ENCODE peak calls at places on chromosome 4, in nine cellular contexts. X is NCI-H2029 treated with DMSO at 0.1 percent for 48 hours; W is PC-3; A is MM.1S; G is T-helper 17 cell; D is activated T-helper 1 cell treated with Interleukin-2 at 50 U/mL for 16 hours; F is endothelial cell of umbilical vein; I is activated T-cell treated with anti-CD3 and anti-CD28 coated beads, Interleukin-2, amount 50 U/mL, for 72 hours; U is stimulated activated naive B cell treated with anti-CD40 and anti-IgM and Interleukin-4, amounts not matched to agents 10 μg/mL and 1 μg/mL and 100 μg/mL, for 72 hours. J is an unnamed sample.

GRCh38 chr4:104494822-104495559 is at the start of gene CXXC4:
- DNase-seq in D (peak; percentile 1), W (no peak), A (peak; percentile 88), F (peak; percentile 16), U (no peak), I (no peak), X (peak; percentile 85), G (peak; percentile 5), J (no peak)

GRCh38 chr4:41542526-41543270 is 4.7 kb downstream of the LIMCH1 start:
- DNase-seq in D (no peak), G (no peak), F (peak; percentile 68), W (no peak), U (no peak), I (no peak), X (no peak), A (no peak), J (no peak)

GRCh38 chr4:117660668-117661067 is 373.6 kb upstream of the NDST3 start:
- DNase-seq in D (no peak), I (no peak), F (no peak), G (no peak), X (no peak), W (no peak), A (no peak), U (no peak), J (no peak)

GRCh38 chr4:31041385-31041784 is 321.2 kb downstream of the PCDH7 start:
- DNase-seq in G (no peak), X (no peak), U (no peak), W (no peak), F (no peak), I (no peak), D (no peak), A (no peak), J (no peak)

GRCh38 chr4:25821267-25821666 is 41.5 kb downstream of the SEL1L3 start:
- DNase-seq in X (no peak), W (no peak), F (no peak), D (no peak), G (no peak), A (no peak), U (no peak), I (no peak), J (no peak)

GRCh38 chr4:25299476-25300203 is 12.9 kb upstream of the ZCCHC4 start:
- DNase-seq in W (peak; percentile 83), U (no peak), X (peak; percentile 65), F (no peak), D (no peak), I (no peak), G (no peak), A (no peak), J (no peak)

GRCh38 chr4:72489267-72489666 is 79.8 kb downstream of the ADAMTS3 start:
- DNase-seq in X (no peak), I (no peak), U (no peak), F (no peak), G (no peak), D (no peak), A (no peak), W (peak; percentile 87), J (no peak)

GRCh38 chr4:87119965-87120364 is 100.5 kb downstream of the KLHL8 start:
- DNase-seq in W (no peak), I (no peak), F (no peak), U (no peak), D (no peak), X (no peak), A (no peak), G (no peak), J (no peak)

GRCh38 chr4:83767017-83767541 is 231.2 kb downstream of the GPAT3 start:
- DNase-seq in D (no peak), G (no peak), F (no peak), U (no peak), I (no peak), X (no peak), A (no peak), W (no peak), J (no peak)

GRCh38 chr4:109294006-109294405 is 8.5 kb downstream of the COL25A1 start:
- DNase-seq in U (no peak), W (peak; percentile 15), A (peak; percentile 66), D (no peak), I (peak; percentile 34), G (no peak), X (no peak), F (no peak), J (no peak)

GRCh38 chr4:89797117-89797516 is 39.8 kb downstream of the SNCA start:
- DNase-seq in G (no peak), X (no peak), A (no peak), D (no peak), I (no peak), F (peak; percentile 77), U (no peak), W (peak; percentile 21), J (no peak)

GRCh38 chr4:92264163-92264562 is 39.6 kb upstream of the GRID2 start:
- DNase-seq in A (no peak), X (no peak), U (no peak), F (no peak), G (no peak), D (no peak), I (no peak), W (no peak), J (no peak)

GRCh38 chr4:44674471-44674870 is 3.7 kb upstream of the GUF1 start:
- DNase-seq in I (no peak), G (no peak), W (no peak), X (no peak), U (no peak), F (no peak), A (no peak), D (no peak), J (no peak)

GRCh38 chr4:71195932-71196331 is 142.9 kb upstream of the SLC4A4 start:
- DNase-seq in W (no peak), F (no peak), A (no peak), U (no peak), X (no peak), G (no peak), I (no peak), D (no peak), J (peak; percentile 80)

GRCh38 chr4:53925050-53925605 is 139.3 kb downstream of the CHIC2 start:
- DNase-seq in F (no peak), U (no peak), A (no peak), X (no peak), W (peak; percentile 58), I (no peak), D (no peak), G (no peak), J (no peak)

GRCh38 chr4:102901804-102902203 is 33.0 kb downstream of the CISD2 start:
- DNase-seq in U (no peak), X (no peak), A (no peak), F (no peak), D (no peak), W (no peak), G (no peak), I (no peak), J (no peak)

GRCh38 chr4:20253799-20254409 is 2.2 kb downstream of the SLIT2 start:
- DNase-seq in U (no peak), F (peak; percentile 64), X (no peak), W (peak; percentile 27), A (no peak), G (no peak), I (no peak), D (no peak), J (no peak)

GRCh38 chr4:17276821-17277220 is 235.1 kb downstream of the QDPR start:
- DNase-seq in G (no peak), I (no peak), D (no peak), W (no peak), A (no peak), X (no peak), U (no peak), F (peak; percentile 30), J (no peak)

GRCh38 chr4:2699534-2699933 is 56.6 kb downstream of the TNIP2 start:
- DNase-seq in U (no peak), F (no peak), D (no peak), A (no peak), X (no peak), G (no peak), I (no peak), W (no peak), J (no peak)

GRCh38 chr4:25111648-25112196 is 48.5 kb downstream of the SEPSECS start:
- DNase-seq in D (no peak), W (no peak), F (no peak), I (no peak), U (no peak), G (no peak), A (no peak), X (no peak), J (no peak)

GRCh38 chr4:101807351-101807750 is 16.8 kb downstream of the BANK1 start:
- DNase-seq in D (no peak), G (no peak), U (no peak), W (no peak), X (no peak), I (no peak), F (no peak), A (no peak), J (no peak)

GRCh38 chr4:3251691-3252479 is 2.9 kb downstream of the MSANTD1 start:
- DNase-seq in I (no peak), X (no peak), F (no peak), A (no peak), W (no peak), G (peak; percentile 2), D (no peak), U (no peak), J (no peak)

GRCh38 chr4:158805628-158806471 is 37.0 kb downstream of the FNIP2 start:
- DNase-seq in W (peak; percentile 76), G (no peak), X (no peak), D (no peak), U (no peak), A (no peak), F (no peak), I (no peak), J (no peak)

GRCh38 chr4:82419451-82419850 is 10.8 kb downstream of the HNRNPDL start:
- DNase-seq in D (no peak), U (no peak), F (no peak), I (no peak), W (no peak), A (no peak), G (no peak), X (no peak), J (no peak)

GRCh38 chr4:153465145-153465544 is 1.0 kb upstream of the TMEM131L start:
- DNase-seq in I (no peak), W (no peak), A (no peak), G (no peak), X (no peak), F (no peak), U (no peak), D (no peak), J (no peak)

GRCh38 chr4:2436301-2436700 is 17.5 kb downstream of the CFAP99 start:
- DNase-seq in F (no peak), W (no peak), D (no peak), I (no peak), X (no peak), A (no peak), U (no peak), G (no peak), J (no peak)

J was measured in GM04503.